ENCODE peak calls at places on chromosome 19, in five cellular contexts. B is NCI-H226, O is BE2C, D is SJSA1, C is omental fat pad. F is an unnamed sample.

GRCh38 chr19:9936151-9937000 is at the start of gene OLFM2:
- DNase-seq in B (no peak), O (peak), D (no peak), C (no peak), F (no peak)

GRCh38 chr19:11106477-11106876 is 17.2 kb downstream of the LDLR start:
- DNase-seq in B (no peak), O (peak), D (no peak), C (no peak), F (no peak)

GRCh38 chr19:10395853-10396355 is 7.4 kb downstream of the CDC37 start:
- DNase-seq in B (no peak), O (no peak), D (no peak), C (no peak), F (no peak)

GRCh38 chr19:13294812-13295567 is 144.8 kb downstream of the IER2 start:
- DNase-seq in B (no peak), O (no peak), D (no peak), C (no peak), F (no peak)

GRCh38 chr19:54851353-54851752 is 1.1 kb downstream of the KIR3DL2 start:
- DNase-seq in B (no peak), O (no peak), D (no peak), C (no peak), F (no peak)

GRCh38 chr19:53977991-53978731 is 13.3 kb upstream of the CACNG6 start:
- DNase-seq in B (peak), O (no peak), D (peak), C (peak), F (no peak)

GRCh38 chr19:1478934-1479707 is at the start of gene C19orf25:
- DNase-seq in B (peak), O (peak), D (peak), C (peak), F (peak)

GRCh38 chr19:39497850-39498261 is 891 bp upstream of the DLL3 start:
- DNase-seq in B (no peak), O (peak), D (peak), C (no peak), F (no peak)

GRCh38 chr19:4456566-4456842 is 1.1 kb downstream of the UBXN6 start:
- DNase-seq in B (peak), O (peak), D (peak), C (no peak), F (peak)

GRCh38 chr19:51440846-51441409 is 17.3 kb downstream of the SIGLEC8 start:
- DNase-seq in B (no peak), O (no peak), D (no peak), C (no peak), F (no peak)

GRCh38 chr19:35228177-35228930 is at the start of gene FAM187B:
- DNase-seq in B (no peak), O (no peak), D (no peak), C (no peak), F (no peak)

GRCh38 chr19:8640402-8641004 is 10.1 kb downstream of the NFILZ start:
- DNase-seq in B (no peak), O (no peak), D (no peak), C (no peak), F (no peak)

GRCh38 chr19:9032136-9032626 is 22.0 kb upstream of the MUC16 start:
- DNase-seq in B (no peak), O (no peak), D (no peak), C (no peak), F (no peak)

GRCh38 chr19:48844472-48844871 is 8.2 kb upstream of the HSD17B14 start:
- DNase-seq in B (peak), O (no peak), D (no peak), C (no peak), F (no peak)

GRCh38 chr19:5292843-5293606 is 47.6 kb downstream of the PTPRS start:
- DNase-seq in B (peak), O (peak), D (peak), C (peak), F (peak)

GRCh38 chr19:17915940-17916593 is 16.7 kb upstream of the CCDC124 start:
- DNase-seq in B (no peak), O (no peak), D (no peak), C (no peak), F (no peak)

GRCh38 chr19:33476151-33476707 is 45.4 kb downstream of the PEPD start:
- DNase-seq in B (no peak), O (no peak), D (no peak), C (no peak), F (no peak)

GRCh38 chr19:53772943-53773342 is 51.2 kb downstream of the NLRP12 start:
- DNase-seq in B (peak), O (peak), D (peak), C (peak), F (peak)

GRCh38 chr19:16289594-16289993 is 35.0 kb upstream of the KLF2 start:
- DNase-seq in B (no peak), O (no peak), D (no peak), C (no peak), F (no peak)

GRCh38 chr19:53771133-53771532 is 53.0 kb downstream of the NLRP12 start:
- DNase-seq in B (no peak), O (no peak), D (no peak), C (no peak), F (no peak)